ENCODE peak calls at places on chromosomes 16 and 17, in seven cellular contexts. One of them, this sample, is unnamed.

GRCh38 chr16:79278506-79278905 is 322.0 kb downstream of the MAF start:
- DNase-seq in neuronal stem cell: no peak
- DNase-seq in mesenchymal stem cell: no peak
- DNase-seq in H9: no peak
- DNase-seq in IMR-90: no peak
- DNase-seq in mesendoderm: no peak
- DNase-seq in H1: no peak
- DNase-seq in this sample: no peak

GRCh38 chr16:73040136-73040535 is 7.8 kb downstream of the ZFHX3 start:
- DNase-seq in mesendoderm: peak
- DNase-seq in mesenchymal stem cell: no peak
- DNase-seq in IMR-90: no peak
- DNase-seq in H9: peak
- DNase-seq in neuronal stem cell: no peak
- DNase-seq in H1: no peak
- DNase-seq in this sample: no peak

GRCh38 chr17:72529386-72529785 is 408.6 kb downstream of the SOX9 start:
- DNase-seq in H1: no peak
- DNase-seq in mesendoderm: no peak
- DNase-seq in mesenchymal stem cell: no peak
- DNase-seq in neuronal stem cell: no peak
- DNase-seq in IMR-90: no peak
- DNase-seq in H9: no peak
- DNase-seq in this sample: no peak

GRCh38 chr17:39591958-39592954 is 15.5 kb downstream of the NEUROD2 start:
- DNase-seq in mesendoderm: peak
- DNase-seq in H9: peak
- DNase-seq in H1: peak
- DNase-seq in neuronal stem cell: peak
- DNase-seq in IMR-90: peak
- DNase-seq in mesenchymal stem cell: peak
- DNase-seq in this sample: peak

GRCh38 chr16:4314532-4315184 is 1.2 kb upstream of the GLIS2 start:
- DNase-seq in H9: peak
- DNase-seq in IMR-90: peak
- DNase-seq in neuronal stem cell: no peak
- DNase-seq in H1: peak
- DNase-seq in mesenchymal stem cell: peak
- DNase-seq in mesendoderm: peak
- DNase-seq in this sample: peak

GRCh38 chr17:1980665-1981250 is 44.4 kb downstream of the RTN4RL1 start:
- DNase-seq in mesendoderm: no peak
- DNase-seq in H9: no peak
- DNase-seq in neuronal stem cell: no peak
- DNase-seq in mesenchymal stem cell: no peak
- DNase-seq in IMR-90: no peak
- DNase-seq in H1: no peak
- DNase-seq in this sample: no peak

GRCh38 chr17:79850571-79851460 is 11.6 kb upstream of the CBX4 start:
- DNase-seq in IMR-90: peak
- DNase-seq in mesenchymal stem cell: peak
- DNase-seq in neuronal stem cell: no peak
- DNase-seq in H9: no peak
- DNase-seq in mesendoderm: peak
- DNase-seq in H1: no peak
- DNase-seq in this sample: no peak

GRCh38 chr16:78894872-78895271 is 705.7 kb downstream of the MAF start:
- DNase-seq in IMR-90: no peak
- DNase-seq in H9: no peak
- DNase-seq in mesenchymal stem cell: no peak
- DNase-seq in mesendoderm: no peak
- DNase-seq in neuronal stem cell: no peak
- DNase-seq in H1: no peak
- DNase-seq in this sample: no peak

GRCh38 chr16:59510008-59510424 is 775.9 kb upstream of the GOT2 start:
- DNase-seq in mesenchymal stem cell: no peak
- DNase-seq in H1: no peak
- DNase-seq in neuronal stem cell: no peak
- DNase-seq in H9: no peak
- DNase-seq in mesendoderm: no peak
- DNase-seq in IMR-90: no peak
- DNase-seq in this sample: no peak

GRCh38 chr17:1515640-1516402 is 591 bp downstream of the INPP5K start:
- DNase-seq in H1: peak
- DNase-seq in mesenchymal stem cell: peak
- DNase-seq in neuronal stem cell: peak
- DNase-seq in mesendoderm: peak
- DNase-seq in IMR-90: peak
- DNase-seq in H9: peak
- DNase-seq in this sample: peak

GRCh38 chr16:28863929-28864886 is 565 bp downstream of the SH2B1 start:
- DNase-seq in mesendoderm: no peak
- DNase-seq in H1: no peak
- DNase-seq in IMR-90: peak
- DNase-seq in neuronal stem cell: no peak
- DNase-seq in mesenchymal stem cell: peak
- DNase-seq in H9: no peak
- DNase-seq in this sample: no peak

GRCh38 chr16:67026570-67026969 is 2.4 kb upstream of the CBFB start:
- DNase-seq in H9: no peak
- DNase-seq in neuronal stem cell: no peak
- DNase-seq in H1: no peak
- DNase-seq in mesenchymal stem cell: no peak
- DNase-seq in IMR-90: no peak
- DNase-seq in mesendoderm: no peak
- DNase-seq in this sample: no peak

GRCh38 chr16:739560-740458 is 988 bp downstream of the CIAO3 start:
- DNase-seq in mesenchymal stem cell: no peak
- DNase-seq in H9: no peak
- DNase-seq in neuronal stem cell: no peak
- DNase-seq in IMR-90: no peak
- DNase-seq in mesendoderm: no peak
- DNase-seq in H1: no peak
- DNase-seq in this sample: no peak

GRCh38 chr17:50147841-50148225 is 2.6 kb downstream of the PPP1R9B start:
- DNase-seq in H9: peak
- DNase-seq in H1: peak
- DNase-seq in neuronal stem cell: no peak
- DNase-seq in IMR-90: no peak
- DNase-seq in mesenchymal stem cell: peak
- DNase-seq in mesendoderm: peak
- DNase-seq in this sample: no peak

GRCh38 chr16:14015948-14016347 is 55.2 kb upstream of the MRTFB start:
- DNase-seq in H1: no peak
- DNase-seq in neuronal stem cell: no peak
- DNase-seq in IMR-90: peak
- DNase-seq in mesenchymal stem cell: peak
- DNase-seq in H9: no peak
- DNase-seq in mesendoderm: peak
- DNase-seq in this sample: peak

GRCh38 chr16:14024300-14024699 is 46.8 kb upstream of the MRTFB start:
- DNase-seq in neuronal stem cell: no peak
- DNase-seq in H9: no peak
- DNase-seq in H1: no peak
- DNase-seq in mesenchymal stem cell: no peak
- DNase-seq in mesendoderm: no peak
- DNase-seq in IMR-90: no peak
- DNase-seq in this sample: no peak

GRCh38 chr16:14018848-14019247 is 52.3 kb upstream of the MRTFB start:
- DNase-seq in H9: no peak
- DNase-seq in mesendoderm: peak
- DNase-seq in IMR-90: no peak
- DNase-seq in H1: no peak
- DNase-seq in neuronal stem cell: no peak
- DNase-seq in mesenchymal stem cell: peak
- DNase-seq in this sample: no peak

GRCh38 chr16:14015461-14015860 is 55.7 kb upstream of the MRTFB start:
- DNase-seq in mesendoderm: no peak
- DNase-seq in IMR-90: no peak
- DNase-seq in H9: no peak
- DNase-seq in neuronal stem cell: no peak
- DNase-seq in mesenchymal stem cell: no peak
- DNase-seq in H1: no peak
- DNase-seq in this sample: peak

DNA sequence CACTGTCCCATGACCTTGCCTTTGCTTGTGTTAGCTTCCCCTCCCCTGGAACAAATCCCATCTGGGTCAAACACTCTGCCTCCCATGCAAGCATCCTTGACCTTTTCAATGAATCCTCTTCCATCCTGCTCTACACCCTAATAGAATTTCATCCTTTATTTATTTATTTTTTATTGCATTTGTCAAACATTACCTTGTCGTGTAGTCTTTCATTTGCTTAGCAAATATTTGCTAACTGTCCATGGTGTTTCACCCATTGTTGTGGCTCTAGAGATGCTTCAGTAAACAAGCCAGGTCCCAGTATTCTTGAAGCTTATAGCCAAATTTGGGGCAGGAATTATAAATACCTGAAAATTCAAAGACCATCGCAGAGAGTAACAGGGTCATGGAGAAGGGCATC is 51.0 kb upstream of the MRTFB start:
- DNase-seq in H9: no peak
- DNase-seq in IMR-90: no peak
- DNase-seq in mesenchymal stem cell: no peak
- DNase-seq in mesendoderm: no peak
- DNase-seq in neuronal stem cell: no peak
- DNase-seq in H1: no peak
- DNase-seq in this sample: no peak
- H3K18ac ChIP-seq in H9: no peak
- H3K18ac ChIP-seq in IMR-90: no peak
- H3K18ac ChIP-seq in mesenchymal stem cell: no peak
- H3K18ac ChIP-seq in mesendoderm: no peak
- H3K18ac ChIP-seq in neuronal stem cell: no peak
- H3K18ac ChIP-seq in H1: no peak
- H3K18ac ChIP-seq in this sample: no peak

GRCh38 chr16:9225527-9226316 is 134.3 kb downstream of the HAPSTR1 start:
- DNase-seq in mesendoderm: peak
- DNase-seq in H9: peak
- DNase-seq in mesenchymal stem cell: no peak
- DNase-seq in H1: no peak
- DNase-seq in IMR-90: no peak
- DNase-seq in neuronal stem cell: peak
- DNase-seq in this sample: no peak

GRCh38 chr16:9219811-9220210 is 128.4 kb downstream of the HAPSTR1 start:
- DNase-seq in H1: no peak
- DNase-seq in mesenchymal stem cell: no peak
- DNase-seq in H9: no peak
- DNase-seq in mesendoderm: no peak
- DNase-seq in IMR-90: no peak
- DNase-seq in neuronal stem cell: peak
- DNase-seq in this sample: no peak
- H3K18ac ChIP-seq in H1: no peak
- H3K18ac ChIP-seq in mesenchymal stem cell: no peak
- H3K18ac ChIP-seq in H9: no peak
- H3K18ac ChIP-seq in mesendoderm: no peak
- H3K18ac ChIP-seq in IMR-90: no peak
- H3K18ac ChIP-seq in neuronal stem cell: no peak
- H3K18ac ChIP-seq in this sample: no peak

GRCh38 chr16:84471966-84472365 is 32.5 kb downstream of the MEAK7 start:
- DNase-seq in mesendoderm: no peak
- DNase-seq in H9: peak
- DNase-seq in H1: no peak
- DNase-seq in IMR-90: no peak
- DNase-seq in neuronal stem cell: no peak
- DNase-seq in mesenchymal stem cell: no peak
- DNase-seq in this sample: no peak

GRCh38 chr16:84467709-84468108 is 36.8 kb downstream of the MEAK7 start:
- DNase-seq in mesendoderm: no peak
- DNase-seq in H9: no peak
- DNase-seq in IMR-90: no peak
- DNase-seq in H1: no peak
- DNase-seq in neuronal stem cell: no peak
- DNase-seq in mesenchymal stem cell: no peak
- DNase-seq in this sample: no peak

GRCh38 chr16:84467256-84467655 is 37.2 kb downstream of the MEAK7 start:
- DNase-seq in H9: no peak
- DNase-seq in IMR-90: no peak
- DNase-seq in mesendoderm: no peak
- DNase-seq in neuronal stem cell: no peak
- DNase-seq in mesenchymal stem cell: no peak
- DNase-seq in H1: no peak
- DNase-seq in this sample: no peak

GRCh38 chr16:84475643-84476240 is 28.7 kb downstream of the MEAK7 start:
- DNase-seq in H1: peak
- DNase-seq in H9: no peak
- DNase-seq in mesendoderm: peak
- DNase-seq in mesenchymal stem cell: no peak
- DNase-seq in IMR-90: peak
- DNase-seq in neuronal stem cell: no peak
- DNase-seq in this sample: peak

GRCh38 chr16:84471316-84471715 is 33.1 kb downstream of the MEAK7 start:
- DNase-seq in IMR-90: no peak
- DNase-seq in H9: peak
- DNase-seq in H1: no peak
- DNase-seq in mesenchymal stem cell: no peak
- DNase-seq in mesendoderm: no peak
- DNase-seq in neuronal stem cell: no peak
- DNase-seq in this sample: no peak
- H3K18ac ChIP-seq in IMR-90: no peak
- H3K18ac ChIP-seq in H9: no peak
- H3K18ac ChIP-seq in H1: no peak
- H3K18ac ChIP-seq in mesenchymal stem cell: no peak
- H3K18ac ChIP-seq in mesendoderm: no peak
- H3K18ac ChIP-seq in neuronal stem cell: no peak
- H3K18ac ChIP-seq in this sample: no peak

GRCh38 chr16:27641260-27641659 is 91.3 kb downstream of the KATNIP start:
- DNase-seq in mesendoderm: no peak
- DNase-seq in H1: no peak
- DNase-seq in neuronal stem cell: no peak
- DNase-seq in IMR-90: no peak
- DNase-seq in mesenchymal stem cell: no peak
- DNase-seq in H9: no peak
- DNase-seq in this sample: no peak

GRCh38 chr16:27639588-27640276 is 89.8 kb downstream of the KATNIP start:
- DNase-seq in IMR-90: peak
- DNase-seq in neuronal stem cell: peak
- DNase-seq in H1: peak
- DNase-seq in H9: peak
- DNase-seq in mesendoderm: peak
- DNase-seq in mesenchymal stem cell: peak
- DNase-seq in this sample: peak

GRCh38 chr16:27640277-27640600 is 90.3 kb downstream of the KATNIP start:
- DNase-seq in mesendoderm: peak
- DNase-seq in neuronal stem cell: no peak
- DNase-seq in mesenchymal stem cell: no peak
- DNase-seq in IMR-90: no peak
- DNase-seq in H1: peak
- DNase-seq in H9: peak
- DNase-seq in this sample: no peak

GRCh38 chr16:27644165-27644564 is 94.2 kb downstream of the KATNIP start:
- DNase-seq in mesenchymal stem cell: no peak
- DNase-seq in neuronal stem cell: no peak
- DNase-seq in H1: no peak
- DNase-seq in IMR-90: no peak
- DNase-seq in mesendoderm: no peak
- DNase-seq in H9: no peak
- DNase-seq in this sample: no peak

DNA sequence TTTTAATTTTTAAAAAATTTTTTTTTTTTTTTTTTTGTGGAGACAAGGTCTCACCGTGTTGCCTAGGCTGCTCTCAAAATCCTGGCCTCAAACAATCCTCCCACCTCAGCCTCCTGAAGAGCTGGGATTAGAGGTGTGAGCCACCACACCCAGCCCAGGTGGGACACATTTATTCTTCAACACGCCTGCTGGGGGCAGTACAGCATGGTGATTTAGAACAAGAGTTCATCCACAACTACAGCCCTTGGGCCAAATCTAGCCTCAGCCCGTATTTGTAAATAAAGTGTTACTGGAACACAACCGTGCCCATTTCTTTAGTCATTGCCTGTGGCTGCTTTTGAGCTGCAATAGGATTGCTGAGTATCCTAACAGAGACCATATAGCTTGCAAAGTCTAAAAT is 92.8 kb downstream of the KATNIP start:
- DNase-seq in neuronal stem cell: no peak
- DNase-seq in H1: peak
- DNase-seq in mesenchymal stem cell: peak
- DNase-seq in H9: peak
- DNase-seq in mesendoderm: peak
- DNase-seq in IMR-90: peak
- DNase-seq in this sample: peak
- H3K18ac ChIP-seq in neuronal stem cell: no peak
- H3K18ac ChIP-seq in H1: no peak
- H3K18ac ChIP-seq in mesenchymal stem cell: no peak
- H3K18ac ChIP-seq in H9: no peak
- H3K18ac ChIP-seq in mesendoderm: no peak
- H3K18ac ChIP-seq in IMR-90: no peak
- H3K18ac ChIP-seq in this sample: no peak